ENCODE peak calls at places on chromosome 10, in five cellular contexts. One of them, this sample, is unnamed.

GRCh38 chr10:66537186-66537585 is 388.6 kb upstream of the LRRTM3 start:
- DNase-seq in HCT116: no peak
- DNase-seq in aorta: no peak
- DNase-seq in cardiac septum: no peak
- DNase-seq in transverse colon: no peak
- DNase-seq in this sample: no peak

GRCh38 chr10:34190594-34190993 is 624.5 kb downstream of the PARD3 start:
- DNase-seq in HCT116: no peak
- DNase-seq in aorta: no peak
- DNase-seq in cardiac septum: no peak
- DNase-seq in transverse colon: no peak
- DNase-seq in this sample: peak; percentile 12

GRCh38 chr10:124048371-124049290 is 44.8 kb downstream of the CHST15 start:
- DNase-seq in HCT116: no peak
- DNase-seq in aorta: peak; percentile 34
- DNase-seq in cardiac septum: no peak
- DNase-seq in transverse colon: no peak
- DNase-seq in this sample: no peak

GRCh38 chr10:17113889-17114288 is 15.7 kb downstream of the CUBN start:
- DNase-seq in HCT116: no peak
- DNase-seq in aorta: peak; percentile 55
- DNase-seq in cardiac septum: no peak
- DNase-seq in transverse colon: no peak
- DNase-seq in this sample: no peak

GRCh38 chr10:1159131-1160061 is 103.2 kb downstream of the WDR37 start:
- DNase-seq in HCT116: no peak
- DNase-seq in aorta: no peak
- DNase-seq in cardiac septum: peak; percentile 46
- DNase-seq in transverse colon: no peak
- DNase-seq in this sample: no peak

GRCh38 chr10:7111574-7111973 is 299.3 kb downstream of the SFMBT2 start:
- DNase-seq in HCT116: no peak
- DNase-seq in aorta: no peak
- DNase-seq in cardiac septum: no peak
- DNase-seq in transverse colon: no peak
- DNase-seq in this sample: no peak

GRCh38 chr10:72736176-72736795 is 44.3 kb downstream of the MCU start:
- DNase-seq in HCT116: no peak
- DNase-seq in aorta: no peak
- DNase-seq in cardiac septum: no peak
- DNase-seq in transverse colon: no peak
- DNase-seq in this sample: no peak

GRCh38 chr10:90418869-90419652 is 438.8 kb downstream of the HTR7 start:
- DNase-seq in HCT116: peak; percentile 8
- DNase-seq in aorta: no peak
- DNase-seq in cardiac septum: no peak
- DNase-seq in transverse colon: no peak
- DNase-seq in this sample: no peak

GRCh38 chr10:123614888-123615287 is 51.3 kb upstream of the GPR26 start:
- DNase-seq in HCT116: peak; percentile 16
- DNase-seq in aorta: peak; percentile 73
- DNase-seq in cardiac septum: peak; percentile 78
- DNase-seq in transverse colon: peak; percentile 69
- DNase-seq in this sample: peak; percentile 23

GRCh38 chr10:27413387-27413786 is 90.7 kb upstream of the RAB18 start:
- DNase-seq in HCT116: no peak
- DNase-seq in aorta: no peak
- DNase-seq in cardiac septum: no peak
- DNase-seq in transverse colon: no peak
- DNase-seq in this sample: no peak

GRCh38 chr10:71809628-71810027 is 36.3 kb upstream of the VSIR start:
- DNase-seq in HCT116: no peak
- DNase-seq in aorta: no peak
- DNase-seq in cardiac septum: no peak
- DNase-seq in transverse colon: no peak
- DNase-seq in this sample: no peak

GRCh38 chr10:14560274-14560673 is 214.4 kb downstream of the FAM107B start:
- DNase-seq in HCT116: peak; percentile 28
- DNase-seq in aorta: no peak
- DNase-seq in cardiac septum: peak; percentile 91
- DNase-seq in transverse colon: no peak
- DNase-seq in this sample: no peak